ENCODE peak calls at places on chromosome 13, in nine cellular contexts. One of them, this sample, is unnamed.

GRCh38 chr13:94968757-94969086 is 256.4 kb upstream of the SOX21 start:
- DNase-seq in vagina: no peak
- DNase-seq in BE2C: no peak
- DNase-seq in right atrium auricular region: no peak
- DNase-seq in fibroblast of lung: no peak
- DNase-seq in A549: peak; percentile 25
- DNase-seq in keratinocyte: no peak
- DNase-seq in sigmoid colon: no peak
- DNase-seq in heart right ventricle: no peak
- DNase-seq in this sample: no peak

GRCh38 chr13:25375727-25376358 is 4.1 kb downstream of the ATP8A2 start:
- DNase-seq in right atrium auricular region: no peak
- DNase-seq in keratinocyte: no peak
- DNase-seq in fibroblast of lung: peak; percentile 19
- DNase-seq in heart right ventricle: peak; percentile 13
- DNase-seq in sigmoid colon: no peak
- DNase-seq in A549: peak; percentile 13
- DNase-seq in BE2C: peak; percentile 49
- DNase-seq in vagina: no peak
- DNase-seq in this sample: peak; percentile 25

GRCh38 chr13:76271728-76272232 is 614.4 kb downstream of the KCTD12 start:
- DNase-seq in heart right ventricle: no peak
- DNase-seq in sigmoid colon: no peak
- DNase-seq in fibroblast of lung: no peak
- DNase-seq in BE2C: no peak
- DNase-seq in vagina: no peak
- DNase-seq in keratinocyte: no peak
- DNase-seq in right atrium auricular region: no peak
- DNase-seq in A549: no peak
- DNase-seq in this sample: no peak

GRCh38 chr13:110517505-110518149 is 43.9 kb downstream of the RAB20 start:
- DNase-seq in BE2C: no peak
- DNase-seq in A549: no peak
- DNase-seq in right atrium auricular region: no peak
- DNase-seq in fibroblast of lung: no peak
- DNase-seq in sigmoid colon: peak; percentile 40
- DNase-seq in vagina: no peak
- DNase-seq in keratinocyte: no peak
- DNase-seq in heart right ventricle: no peak
- DNase-seq in this sample: no peak

GRCh38 chr13:98869408-98870090 is 108.3 kb downstream of the DOCK9 start:
- DNase-seq in A549: no peak
- DNase-seq in BE2C: peak; percentile 29
- DNase-seq in right atrium auricular region: no peak
- DNase-seq in heart right ventricle: peak; percentile 41
- DNase-seq in keratinocyte: no peak
- DNase-seq in sigmoid colon: no peak
- DNase-seq in vagina: no peak
- DNase-seq in fibroblast of lung: no peak
- DNase-seq in this sample: no peak

GRCh38 chr13:34025746-34026145 is 207.8 kb downstream of the RFC3 start:
- DNase-seq in fibroblast of lung: peak; percentile 89
- DNase-seq in sigmoid colon: no peak
- DNase-seq in A549: no peak
- DNase-seq in vagina: no peak
- DNase-seq in keratinocyte: no peak
- DNase-seq in right atrium auricular region: no peak
- DNase-seq in heart right ventricle: no peak
- DNase-seq in BE2C: no peak
- DNase-seq in this sample: no peak

GRCh38 chr13:59722580-59722900 is 441.2 kb downstream of the DIAPH3 start:
- DNase-seq in sigmoid colon: no peak
- DNase-seq in A549: no peak
- DNase-seq in keratinocyte: no peak
- DNase-seq in BE2C: no peak
- DNase-seq in right atrium auricular region: no peak
- DNase-seq in heart right ventricle: no peak
- DNase-seq in vagina: no peak
- DNase-seq in fibroblast of lung: no peak
- DNase-seq in this sample: no peak

GRCh38 chr13:46569471-46569870 is 16.5 kb downstream of the LRCH1 start:
- DNase-seq in A549: no peak
- DNase-seq in sigmoid colon: no peak
- DNase-seq in fibroblast of lung: no peak
- DNase-seq in vagina: no peak
- DNase-seq in right atrium auricular region: no peak
- DNase-seq in BE2C: peak; percentile 42
- DNase-seq in heart right ventricle: no peak
- DNase-seq in keratinocyte: no peak
- DNase-seq in this sample: no peak

GRCh38 chr13:43094901-43095300 is 71.5 kb downstream of the DNAJC15 start:
- DNase-seq in right atrium auricular region: no peak
- DNase-seq in A549: no peak
- DNase-seq in fibroblast of lung: no peak
- DNase-seq in sigmoid colon: no peak
- DNase-seq in vagina: no peak
- DNase-seq in BE2C: no peak
- DNase-seq in keratinocyte: no peak
- DNase-seq in heart right ventricle: no peak
- DNase-seq in this sample: no peak

GRCh38 chr13:80558074-80558473 is 217.1 kb upstream of the SPRY2 start:
- DNase-seq in A549: no peak
- DNase-seq in vagina: no peak
- DNase-seq in fibroblast of lung: no peak
- DNase-seq in keratinocyte: no peak
- DNase-seq in right atrium auricular region: no peak
- DNase-seq in BE2C: no peak
- DNase-seq in heart right ventricle: no peak
- DNase-seq in sigmoid colon: no peak
- DNase-seq in this sample: no peak

GRCh38 chr13:30235206-30235605 is 72.1 kb downstream of the KATNAL1 start:
- DNase-seq in A549: no peak
- DNase-seq in right atrium auricular region: no peak
- DNase-seq in vagina: no peak
- DNase-seq in keratinocyte: no peak
- DNase-seq in heart right ventricle: no peak
- DNase-seq in fibroblast of lung: no peak
- DNase-seq in sigmoid colon: no peak
- DNase-seq in BE2C: no peak
- DNase-seq in this sample: no peak

GRCh38 chr13:51181752-51182383 is 40.3 kb upstream of the FAM124A start:
- DNase-seq in heart right ventricle: no peak
- DNase-seq in keratinocyte: no peak
- DNase-seq in fibroblast of lung: no peak
- DNase-seq in right atrium auricular region: no peak
- DNase-seq in sigmoid colon: no peak
- DNase-seq in vagina: no peak
- DNase-seq in BE2C: no peak
- DNase-seq in A549: no peak
- DNase-seq in this sample: no peak

GRCh38 chr13:21580736-21581135 is 23.2 kb downstream of the MICU2 start:
- DNase-seq in fibroblast of lung: no peak
- DNase-seq in right atrium auricular region: no peak
- DNase-seq in A549: no peak
- DNase-seq in heart right ventricle: no peak
- DNase-seq in BE2C: no peak
- DNase-seq in keratinocyte: no peak
- DNase-seq in vagina: no peak
- DNase-seq in sigmoid colon: no peak
- DNase-seq in this sample: no peak

GRCh38 chr13:21576424-21576823 is 27.5 kb downstream of the MICU2 start:
- DNase-seq in heart right ventricle: no peak
- DNase-seq in A549: no peak
- DNase-seq in keratinocyte: no peak
- DNase-seq in right atrium auricular region: no peak
- DNase-seq in fibroblast of lung: peak; percentile 22
- DNase-seq in BE2C: no peak
- DNase-seq in sigmoid colon: no peak
- DNase-seq in vagina: no peak
- DNase-seq in this sample: no peak

GRCh38 chr13:21583496-21583895 is 20.5 kb downstream of the MICU2 start:
- DNase-seq in vagina: no peak
- DNase-seq in right atrium auricular region: no peak
- DNase-seq in BE2C: peak; percentile 30
- DNase-seq in A549: no peak
- DNase-seq in sigmoid colon: no peak
- DNase-seq in keratinocyte: no peak
- DNase-seq in fibroblast of lung: peak; percentile 58
- DNase-seq in heart right ventricle: no peak
- DNase-seq in this sample: no peak

GRCh38 chr13:21584973-21585592 is 18.9 kb downstream of the MICU2 start:
- DNase-seq in BE2C: no peak
- DNase-seq in sigmoid colon: no peak
- DNase-seq in vagina: no peak
- DNase-seq in fibroblast of lung: no peak
- DNase-seq in heart right ventricle: no peak
- DNase-seq in right atrium auricular region: no peak
- DNase-seq in keratinocyte: no peak
- DNase-seq in A549: no peak
- DNase-seq in this sample: no peak

DNA sequence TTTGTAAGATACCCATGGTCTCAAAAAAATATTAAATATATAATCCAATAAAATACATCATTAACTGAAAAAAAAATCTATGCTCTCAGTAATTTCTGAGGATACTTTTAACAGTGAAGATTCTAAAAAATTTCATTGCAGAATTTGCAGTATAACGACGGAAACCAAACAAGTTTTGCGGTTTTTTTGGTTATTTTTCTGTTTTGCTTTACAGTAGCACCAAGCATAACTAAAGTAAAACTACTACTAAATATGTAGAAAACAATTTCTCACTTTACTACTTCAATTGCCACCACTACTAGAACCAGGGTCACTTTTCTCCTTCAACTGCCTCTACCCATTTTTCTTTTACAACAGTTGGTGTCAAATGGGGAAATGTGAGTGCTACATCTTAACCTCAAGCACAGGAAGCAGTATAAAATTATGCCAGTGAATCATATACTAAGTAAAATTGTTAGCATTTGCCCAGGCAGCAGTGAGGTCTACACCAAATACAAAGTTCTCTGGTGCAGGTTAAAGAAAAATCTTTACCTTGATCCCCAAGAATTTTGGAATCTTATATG is 24.1 kb downstream of the MICU2 start:
- DNase-seq in A549: no peak
- DNase-seq in vagina: no peak
- DNase-seq in sigmoid colon: no peak
- DNase-seq in right atrium auricular region: no peak
- DNase-seq in BE2C: no peak
- DNase-seq in heart right ventricle: no peak
- DNase-seq in keratinocyte: no peak
- DNase-seq in fibroblast of lung: peak; percentile 11
- DNase-seq in this sample: no peak
- H3K4me1 ChIP-seq in A549: no peaks in the 10 kb centered on the region
- H3K4me1 ChIP-seq in vagina: no peaks in the 10 kb centered on the region
- H3K4me1 ChIP-seq in sigmoid colon: no peaks in the 10 kb centered on the region
- H3K4me1 ChIP-seq in right atrium auricular region: no peaks in the 10 kb centered on the region
- H3K4me1 ChIP-seq in BE2C: peaks cover 3% of the 10 kb centered on the region
- H3K4me1 ChIP-seq in heart right ventricle: peaks cover 6% of the 10 kb centered on the region
- H3K4me1 ChIP-seq in keratinocyte: no peaks in the 10 kb centered on the region
- H3K4me1 ChIP-seq in fibroblast of lung: peaks cover 2% of the 10 kb centered on the region
- H3K4me1 ChIP-seq in this sample: no peaks in the 10 kb centered on the region

DNA sequence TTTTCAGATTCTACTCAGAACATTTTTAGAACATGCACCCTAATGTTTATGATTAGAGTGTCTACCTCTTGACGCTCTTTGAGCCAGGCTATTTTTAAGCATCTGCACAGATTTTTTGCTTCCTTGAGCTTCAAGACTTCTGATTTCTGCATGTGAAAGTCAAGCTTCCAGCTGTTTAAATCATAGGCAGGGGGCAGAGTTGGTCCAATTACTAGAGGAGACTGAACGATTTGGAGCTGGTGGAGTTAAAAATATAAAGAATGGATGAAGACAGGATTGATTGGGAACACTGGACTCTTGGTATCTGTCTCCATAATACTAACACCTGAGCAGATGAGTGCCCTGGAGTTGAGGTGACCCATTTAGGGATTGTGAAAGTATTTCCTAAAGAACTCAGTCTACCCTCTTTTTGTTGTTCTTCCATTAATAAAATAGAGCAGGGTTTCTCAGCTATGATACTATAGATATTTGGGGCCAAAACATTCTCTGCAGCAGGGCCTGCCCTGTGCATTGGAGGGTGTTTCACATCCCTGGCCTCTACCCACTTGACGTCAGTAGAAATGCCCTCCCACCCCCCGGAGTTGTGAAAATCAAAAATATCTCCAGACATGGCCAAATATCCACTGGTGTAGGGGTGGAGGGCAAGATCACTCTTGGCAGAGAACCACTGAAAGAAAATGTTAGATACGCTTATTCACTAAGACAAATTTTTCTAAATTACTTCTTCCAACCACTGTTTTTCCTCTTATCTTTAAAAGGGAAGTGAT is 160.1 kb downstream of the COG6 start:
- DNase-seq in A549: no peak
- DNase-seq in heart right ventricle: no peak
- DNase-seq in right atrium auricular region: no peak
- DNase-seq in vagina: no peak
- DNase-seq in sigmoid colon: no peak
- DNase-seq in fibroblast of lung: no peak
- DNase-seq in BE2C: no peak
- DNase-seq in keratinocyte: no peak
- DNase-seq in this sample: no peak
- TF ChIP-seq CTCF in A549: no peak
- TF ChIP-seq CTCF in heart right ventricle: no peak
- TF ChIP-seq CTCF in right atrium auricular region: peak; percentile 38
- TF ChIP-seq CTCF in vagina: no peak
- TF ChIP-seq CTCF in sigmoid colon: no peak
- TF ChIP-seq CTCF in fibroblast of lung: no peak
- TF ChIP-seq CTCF in BE2C: no peak
- TF ChIP-seq CTCF in keratinocyte: no peak
- TF ChIP-seq CTCF in this sample: no peak

GRCh38 chr13:41061075-41061913 is at the start of gene WBP4:
- DNase-seq in heart right ventricle: peak; percentile 97
- DNase-seq in A549: peak; percentile 75
- DNase-seq in keratinocyte: peak; percentile 80
- DNase-seq in right atrium auricular region: peak; percentile 92
- DNase-seq in fibroblast of lung: peak; percentile 94
- DNase-seq in vagina: no peak
- DNase-seq in sigmoid colon: peak; percentile 97
- DNase-seq in BE2C: peak; percentile 91
- DNase-seq in this sample: peak; percentile 73
- H3K4me1 ChIP-seq in heart right ventricle: peaks cover 57% of the 10 kb centered on the region
- H3K4me1 ChIP-seq in A549: peaks cover 35% of the 10 kb centered on the region
- H3K4me1 ChIP-seq in keratinocyte: peaks cover 21% of the 10 kb centered on the region
- H3K4me1 ChIP-seq in right atrium auricular region: no peaks in the 10 kb centered on the region
- H3K4me1 ChIP-seq in fibroblast of lung: peaks cover 23% of the 10 kb centered on the region
- H3K4me1 ChIP-seq in vagina: peaks cover 70% of the 10 kb centered on the region
- H3K4me1 ChIP-seq in sigmoid colon: peaks cover 65% of the 10 kb centered on the region
- H3K4me1 ChIP-seq in BE2C: no peaks in the 10 kb centered on the region
- H3K4me1 ChIP-seq in this sample: peaks cover 34% of the 10 kb centered on the region

DNA sequence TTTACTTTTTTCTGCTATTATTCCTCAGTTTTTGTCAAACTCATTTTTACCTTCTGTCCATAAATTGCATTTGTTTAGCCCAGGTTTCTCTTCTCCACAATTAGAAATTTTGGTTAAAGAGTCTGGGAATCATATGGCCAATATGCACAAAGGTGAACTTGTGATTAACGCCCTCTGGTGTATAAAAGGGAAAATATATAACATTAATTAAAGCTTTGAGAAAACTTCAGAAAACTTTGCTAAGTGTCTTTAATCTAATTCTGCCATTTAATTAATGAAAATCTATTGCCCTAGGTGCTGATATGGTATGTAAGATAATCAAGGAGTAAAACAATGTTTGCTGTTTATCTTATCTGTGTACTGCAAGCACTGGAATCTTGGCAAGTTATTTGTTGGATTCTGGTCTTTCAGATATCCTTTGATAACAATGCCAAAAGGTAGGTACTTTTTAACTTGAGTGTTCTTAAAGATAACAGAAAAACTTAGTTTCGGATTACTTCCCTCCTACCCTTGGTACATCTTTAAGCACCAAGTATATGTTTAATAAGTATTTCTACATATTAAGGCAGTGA is 402.6 kb downstream of the SUCLA2 start:
- DNase-seq in vagina: no peak
- DNase-seq in right atrium auricular region: no peak
- DNase-seq in heart right ventricle: no peak
- DNase-seq in sigmoid colon: no peak
- DNase-seq in A549: no peak
- DNase-seq in fibroblast of lung: peak; percentile 12
- DNase-seq in BE2C: no peak
- DNase-seq in keratinocyte: no peak
- DNase-seq in this sample: no peak
- TF ChIP-seq CTCF in vagina: no peak
- TF ChIP-seq CTCF in right atrium auricular region: peak; percentile 39
- TF ChIP-seq CTCF in heart right ventricle: no peak
- TF ChIP-seq CTCF in sigmoid colon: no peak
- TF ChIP-seq CTCF in A549: no peak
- TF ChIP-seq CTCF in fibroblast of lung: peak; percentile 36
- TF ChIP-seq CTCF in BE2C: peak; percentile 27
- TF ChIP-seq CTCF in keratinocyte: no peak
- TF ChIP-seq CTCF in this sample: no peak

This sample was measured in Panc1.